ENCODE peak calls at places on chromosomes 7 and 10, in six cellular contexts. Y, D, F, B, G and T are unnamed samples.

GRCh38 chr7:92809397-92810241 is 26.8 kb downstream of the CDK6 start:
- DNase-seq in Y (peak; percentile 77), D (peak; percentile 87), F (peak; percentile 96), B (peak; percentile 97), G (peak; percentile 77), T (peak; percentile 95)

GRCh38 chr10:33196710-33197406 is 137.6 kb downstream of the NRP1 start:
- DNase-seq in Y (peak; percentile 90), D (no peak), F (no peak), B (no peak), G (peak; percentile 50), T (no peak)

GRCh38 chr7:157224627-157225026 is 85.9 kb downstream of the UBE3C start:
- DNase-seq in Y (no peak), D (no peak), F (peak; percentile 17), B (peak; percentile 73), G (no peak), T (peak; percentile 36)

GRCh38 chr10:45602082-45602730 is 70.4 kb downstream of the ZFAND4 start:
- DNase-seq in Y (peak; percentile 12), D (peak; percentile 21), F (peak; percentile 62), B (peak; percentile 45), G (no peak), T (peak; percentile 80)

GRCh38 chr7:89223906-89224395 is 428.4 kb upstream of the TEX47 start:
- DNase-seq in Y (no peak), D (no peak), F (no peak), B (no peak), G (no peak), T (peak; percentile 43)

GRCh38 chr7:44559485-44559884 is 14.2 kb downstream of the DDX56 start:
- DNase-seq in Y (no peak), D (no peak), F (peak; percentile 52), B (no peak), G (no peak), T (no peak)

GRCh38 chr10:314871-315270 is 179.6 kb downstream of the ZMYND11 start:
- DNase-seq in Y (no peak), D (no peak), F (no peak), B (peak; percentile 30), G (no peak), T (no peak)

GRCh38 chr10:29751686-29752085 is 116.9 kb upstream of the SVIL start:
- DNase-seq in Y (no peak), D (no peak), F (no peak), B (no peak), G (no peak), T (no peak)

DNA sequence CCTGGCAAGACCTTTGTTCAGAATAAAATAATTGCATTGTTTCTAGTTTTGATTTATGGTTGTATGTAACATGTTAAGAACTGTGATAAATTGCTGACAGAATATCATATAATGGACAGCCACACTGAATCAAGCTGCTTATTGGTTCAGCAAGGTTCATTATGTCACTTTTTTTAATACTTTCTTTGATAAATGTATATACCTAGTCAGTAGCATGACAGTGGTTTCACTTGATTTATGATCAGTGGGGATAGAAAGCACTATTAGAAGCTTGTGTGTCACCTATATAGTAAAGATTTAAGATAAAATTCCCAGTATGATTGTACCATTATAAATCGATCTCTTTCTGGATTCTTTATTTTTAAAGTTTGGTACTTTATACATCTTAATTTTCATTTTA is 4.5 kb downstream of the BUB3 start:
- DNase-seq in Y (no peak), D (no peak), F (no peak), B (no peak), G (no peak), T (no peak)
- H3K4me3 ChIP-seq in Y (no peak overlapping the region), D (no peak overlapping the region), F (no peak overlapping the region), B (no peak overlapping the region), G (no peak overlapping the region), T (no peak overlapping the region)

GRCh38 chr7:27555670-27556069 is 107.0 kb downstream of the HIBADH start:
- DNase-seq in Y (no peak), D (no peak), F (no peak), B (no peak), G (no peak), T (no peak)
- TF ChIP-seq CTCF in Y (no peak), D (no peak), F (no peak), B (no peak), G (no peak), T (no peak)

DNA sequence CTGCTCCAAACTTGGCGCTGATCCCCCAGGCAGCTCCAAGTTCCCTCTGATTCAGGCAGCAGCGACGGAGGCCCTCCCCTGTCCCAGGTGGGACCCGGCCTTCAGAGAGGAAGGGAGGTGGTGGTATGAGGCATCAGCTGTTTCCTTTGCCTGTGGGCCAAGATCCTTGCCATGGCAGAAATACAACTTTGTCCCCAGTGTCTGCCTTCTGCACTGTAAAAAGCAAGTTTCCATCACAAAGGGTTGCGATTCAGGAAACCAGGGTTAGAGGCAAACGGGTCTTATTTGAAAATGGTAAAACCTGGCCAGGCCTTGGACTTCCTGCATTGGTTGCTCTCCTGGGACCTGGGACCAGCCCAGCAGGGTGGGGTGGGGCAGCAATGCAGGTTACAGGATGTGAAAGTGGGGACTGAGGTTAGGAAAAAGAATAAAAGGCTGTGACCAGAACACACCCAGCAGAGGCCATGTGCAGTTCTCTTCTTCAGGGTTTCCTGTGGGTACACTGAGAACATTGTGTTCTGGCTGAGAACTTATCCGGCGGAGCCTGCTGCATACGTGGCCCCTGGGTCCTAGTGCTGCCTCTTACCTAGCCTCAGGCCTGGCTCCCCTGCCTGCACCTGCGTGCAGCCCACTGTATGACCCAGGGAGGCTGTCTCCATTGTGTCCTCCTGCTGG is 25.1 kb upstream of the DDIT4 start:
- DNase-seq in Y (no peak), D (no peak), F (peak; percentile 49), B (peak; percentile 95), G (peak; percentile 87), T (peak; percentile 87)
- H3K4me3 ChIP-seq in Y (no peak overlapping the region), D (no peak overlapping the region), F (peak overlapping the region; percentile 33), B (peak overlapping the region; percentile 1), G (no peak overlapping the region), T (peak overlapping the region; percentile 18)

DNA sequence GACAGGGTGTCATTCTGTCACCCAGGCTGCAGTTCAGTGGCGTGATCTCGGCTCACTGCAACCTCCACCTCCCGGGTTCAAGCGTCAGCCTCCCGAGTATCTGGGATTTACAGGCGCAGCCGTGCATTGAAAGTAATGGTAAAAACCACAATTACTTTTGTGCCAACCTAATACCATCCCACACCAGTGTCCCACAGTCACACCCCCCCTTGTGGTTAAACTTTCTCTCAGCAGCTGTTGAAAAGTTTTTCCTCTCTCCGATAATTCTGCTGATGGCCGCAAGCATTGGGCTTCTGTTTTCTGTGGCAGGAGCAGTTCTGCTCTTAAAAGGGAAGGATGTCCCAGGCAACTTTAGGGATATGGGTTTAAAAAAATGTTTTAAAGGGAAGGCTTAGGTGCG is 6.6 kb upstream of the LAT2 start:
- DNase-seq in Y (no peak), D (no peak), F (peak; percentile 67), B (peak; percentile 63), G (no peak), T (peak; percentile 54)
- TF ChIP-seq CTCF in Y (peak; percentile 64), D (peak; percentile 71), F (peak; percentile 67), B (peak; percentile 73), G (no peak), T (peak; percentile 61)

DNA sequence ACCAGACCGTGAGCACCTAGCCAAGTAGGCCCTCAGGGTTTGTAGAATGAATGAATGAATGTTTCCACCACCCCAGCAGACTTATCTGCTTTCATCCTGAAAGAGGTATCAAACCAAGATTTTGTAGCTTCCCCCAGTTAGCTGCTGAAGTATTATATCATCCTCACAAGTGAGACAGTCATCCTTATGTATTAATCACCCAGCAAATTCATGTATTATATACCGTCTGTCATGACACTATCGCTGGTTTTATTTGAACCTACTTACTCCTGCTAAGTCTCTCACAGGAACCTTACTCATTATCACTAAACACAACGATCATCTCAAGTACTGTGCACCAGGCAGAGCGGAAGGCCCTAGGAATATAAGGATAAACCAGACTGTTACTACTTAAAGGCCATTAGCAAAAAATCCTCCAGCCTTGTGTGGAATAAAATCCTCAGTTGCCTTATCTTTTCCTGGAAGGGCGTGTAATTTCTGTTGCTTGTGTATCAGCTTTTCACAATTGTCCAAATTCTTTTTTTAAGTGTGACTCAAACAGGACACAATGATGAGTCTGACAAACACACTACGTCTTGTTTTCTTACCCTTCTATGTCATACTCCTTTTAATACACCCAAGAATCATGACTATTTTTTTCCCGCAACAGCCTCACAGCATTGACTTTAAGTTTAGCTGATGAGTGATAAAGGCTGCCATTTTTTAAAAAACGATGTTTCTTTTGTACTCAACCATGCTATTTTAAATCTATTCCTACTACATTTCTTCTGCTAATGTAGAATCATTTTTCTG is 176.1 kb upstream of the KLF14 start:
- DNase-seq in Y (no peak), D (no peak), F (peak; percentile 75), B (no peak), G (no peak), T (peak; percentile 73)
- H3K4me3 ChIP-seq in Y (peak overlapping the region; percentile 68), D (peak overlapping the region; percentile 59), F (peak overlapping the region; percentile 88), B (peak overlapping the region; percentile 71), G (no peak overlapping the region), T (peak overlapping the region; percentile 68)